ENCODE peak calls at places on chromosome X, in six cellular contexts. T, J, V, A, D and C are unnamed samples. For H3K9me3, the result is how much of the 10 kb centered on the place peaks cover.

GRCh38 chrX:154368630-154369452 is 5.6 kb downstream of the FLNA start:
- DNase-seq in T (peak), J (peak), V (peak), A (peak), D (peak), C (peak)

GRCh38 chrX:8083276-8083675 is 87.8 kb downstream of the VCX2 start:
- DNase-seq in T (no peak), J (no peak), V (no peak), A (no peak), D (no peak), C (no peak)

GRCh38 chrX:153412746-153413720 is 1.8 kb downstream of the ZFP92 start:
- DNase-seq in T (no peak), J (no peak), V (no peak), A (no peak), D (no peak), C (no peak)

GRCh38 chrX:129654652-129655546 is at the start of gene APLN:
- DNase-seq in T (no peak), J (no peak), V (no peak), A (no peak), D (peak), C (no peak)

GRCh38 chrX:69415698-69416097 is 88.4 kb upstream of the NALF2 start:
- DNase-seq in T (no peak), J (no peak), V (no peak), A (no peak), D (no peak), C (no peak)

GRCh38 chrX:132367984-132368383 is 120.9 kb downstream of the MBNL3 start:
- DNase-seq in T (no peak), J (no peak), V (no peak), A (no peak), D (no peak), C (no peak)

GRCh38 chrX:150980711-150981110 is 2.4 kb upstream of the HMGB3 start:
- DNase-seq in T (no peak), J (no peak), V (no peak), A (no peak), D (no peak), C (no peak)

GRCh38 chrX:41332408-41332987 is 1.5 kb upstream of the DDX3X start:
- DNase-seq in T (no peak), J (peak), V (no peak), A (no peak), D (no peak), C (peak)

GRCh38 chrX:46461653-46462191 is 83.5 kb downstream of the ZNF674 start:
- DNase-seq in T (no peak), J (no peak), V (no peak), A (no peak), D (no peak), C (no peak)

GRCh38 chrX:10254746-10255145 is 98.0 kb downstream of the CLCN4 start:
- DNase-seq in T (no peak), J (no peak), V (no peak), A (peak), D (no peak), C (no peak)

GRCh38 chrX:135484636-135485289 is 35.7 kb upstream of the INTS6L start:
- DNase-seq in T (no peak), J (no peak), V (no peak), A (no peak), D (peak), C (no peak)

GRCh38 chrX:147602297-147602696 is 309.4 kb upstream of the FMR1 start:
- DNase-seq in T (no peak), J (no peak), V (no peak), A (no peak), D (no peak), C (no peak)

GRCh38 chrX:88613338-88613737 is 133.7 kb upstream of the CPXCR1 start:
- DNase-seq in T (no peak), J (no peak), V (no peak), A (no peak), D (no peak), C (no peak)

GRCh38 chrX:10030570-10030969 is 63.4 kb downstream of the CLDN34 start:
- DNase-seq in T (no peak), J (no peak), V (no peak), A (peak), D (no peak), C (no peak)

DNA sequence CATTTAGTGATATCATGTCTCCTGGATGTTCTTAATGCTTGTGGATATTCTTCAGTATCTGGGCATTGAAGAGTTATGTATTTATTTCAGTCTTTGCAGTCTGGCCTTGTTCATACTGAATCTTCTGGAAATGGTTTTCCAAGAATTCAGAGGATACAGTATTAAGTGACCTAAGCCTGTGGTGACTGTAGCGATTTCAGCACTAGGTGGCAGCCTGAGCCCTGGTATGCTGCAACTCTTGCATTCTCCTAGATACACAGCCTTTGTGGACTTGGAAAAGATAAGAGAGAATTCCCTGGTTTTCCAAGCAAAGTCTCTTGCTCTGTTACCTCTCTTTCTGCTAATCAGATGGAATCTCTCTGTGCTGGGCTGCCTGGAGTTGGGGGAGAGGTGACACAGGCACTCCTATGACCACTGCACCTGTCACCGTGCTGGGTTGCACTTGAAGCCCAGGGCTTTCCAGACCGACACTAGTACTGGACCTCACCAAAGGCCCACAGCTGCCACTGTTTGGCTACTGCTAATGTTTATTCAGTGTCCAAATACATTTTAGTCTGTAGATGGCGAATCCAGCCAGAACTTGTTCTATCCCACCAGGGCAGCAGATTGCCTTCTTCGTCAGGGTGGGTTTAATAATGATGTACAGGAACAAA is 19.3 kb upstream of the SPIN2A start:
- DNase-seq in T (no peak), J (no peak), V (no peak), A (no peak), D (peak), C (no peak)
- TF ChIP-seq CTCF in T (no peak), J (peak), V (no peak), A (peak), D (peak), C (no peak)

DNA sequence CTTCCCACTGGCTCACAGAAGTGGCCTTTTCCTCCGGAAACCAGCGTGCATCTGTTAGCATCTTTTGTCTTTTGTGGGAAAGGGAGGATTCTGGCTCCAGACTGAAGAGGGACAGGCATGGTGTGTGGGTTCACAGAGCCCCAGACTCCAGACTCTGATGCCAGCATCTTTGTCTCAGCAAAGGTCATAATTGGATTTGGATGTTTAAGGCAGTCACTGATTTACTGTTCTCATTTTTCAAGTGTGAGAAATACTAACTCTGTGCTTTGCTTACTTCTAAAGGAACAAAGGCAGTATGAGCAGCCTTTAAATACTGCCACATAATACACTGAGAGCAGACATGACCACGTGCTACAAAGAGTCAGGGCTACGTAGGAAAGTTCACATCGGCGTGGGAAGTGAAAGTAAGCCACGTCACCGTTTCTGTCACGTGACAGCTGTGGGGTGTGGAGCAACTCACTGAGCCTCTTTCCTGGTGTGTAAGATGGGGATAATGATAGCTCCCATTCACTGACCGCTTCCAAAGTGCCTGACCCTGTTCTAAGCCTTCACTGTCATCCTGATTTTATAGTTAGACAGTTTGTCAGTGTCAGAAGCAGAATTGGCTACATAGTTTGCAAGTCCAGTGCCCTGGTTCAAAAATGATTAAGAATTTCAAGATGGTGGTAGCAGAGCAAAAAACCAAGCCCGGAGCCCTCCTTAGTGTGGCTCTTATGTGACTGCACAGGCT is 24.8 kb upstream of the TMSB4X start:
- DNase-seq in T (peak), J (peak), V (peak), A (no peak), D (peak), C (peak)
- H3K9me3 ChIP-seq in T (under half), J (under half), V (under half), A (under half), D (under half), C (under half)

DNA sequence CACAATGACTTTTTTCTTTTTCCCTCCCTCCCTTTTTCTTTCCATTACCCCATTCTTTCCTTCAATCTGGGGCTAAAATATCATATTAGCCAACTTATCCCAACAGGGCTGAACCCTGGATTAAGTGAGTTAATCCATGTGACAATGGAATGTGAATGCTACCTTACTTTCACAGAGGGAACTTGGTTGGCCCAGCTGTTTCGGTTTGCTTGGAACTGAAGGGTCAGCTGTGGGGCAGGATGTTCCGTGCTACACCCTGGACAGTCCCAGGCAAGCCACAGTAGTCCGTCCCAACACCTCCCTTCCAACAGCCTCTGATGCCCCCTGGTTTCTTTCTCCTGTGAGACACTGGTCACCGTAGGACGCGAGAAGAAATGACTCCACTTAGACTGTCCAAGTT is 95.0 kb upstream of the STS start:
- DNase-seq in T (no peak), J (no peak), V (no peak), A (no peak), D (no peak), C (no peak)
- TF ChIP-seq CTCF in T (no peak), J (no peak), V (no peak), A (no peak), D (no peak), C (no peak)

GRCh38 chrX:1261285-1261684 is 7.3 kb upstream of the CSF2RA start:
- DNase-seq in T (no peak), J (no peak), V (no peak), A (no peak), D (no peak), C (no peak)
- H3K9me3 ChIP-seq in T (under half), J (under half), V (under half), A (under half), D (under half), C (under half)

GRCh38 chrX:29903365-29903764 is 312.0 kb upstream of the MAGEB2 start:
- DNase-seq in T (no peak), J (no peak), V (no peak), A (no peak), D (no peak), C (no peak)
- TF ChIP-seq CTCF in T (no peak), J (peak), V (no peak), A (peak), D (no peak), C (no peak)

GRCh38 chrX:34332336-34332735 is 200.2 kb upstream of the FAM47A start:
- DNase-seq in T (no peak), J (no peak), V (no peak), A (no peak), D (no peak), C (no peak)
- H3K9me3 ChIP-seq in T (under half), J (under half), V (under half), A (under half), D (under half), C (under half)

GRCh38 chrX:119694601-119695534 is 1.9 kb upstream of the SEPTIN6 start:
- DNase-seq in T (no peak), J (no peak), V (no peak), A (no peak), D (no peak), C (no peak)
- TF ChIP-seq CTCF in T (no peak), J (no peak), V (no peak), A (no peak), D (peak), C (no peak)

GRCh38 chrX:57647020-57647419 is 33.0 kb downstream of the NLRP2B start:
- DNase-seq in T (no peak), J (no peak), V (no peak), A (no peak), D (no peak), C (no peak)

GRCh38 chrX:57643698-57644097 is 36.4 kb downstream of the NLRP2B start:
- DNase-seq in T (no peak), J (no peak), V (no peak), A (no peak), D (no peak), C (no peak)

GRCh38 chrX:57640674-57641016 is 39.4 kb downstream of the NLRP2B start:
- DNase-seq in T (no peak), J (no peak), V (no peak), A (no peak), D (no peak), C (no peak)

DNA sequence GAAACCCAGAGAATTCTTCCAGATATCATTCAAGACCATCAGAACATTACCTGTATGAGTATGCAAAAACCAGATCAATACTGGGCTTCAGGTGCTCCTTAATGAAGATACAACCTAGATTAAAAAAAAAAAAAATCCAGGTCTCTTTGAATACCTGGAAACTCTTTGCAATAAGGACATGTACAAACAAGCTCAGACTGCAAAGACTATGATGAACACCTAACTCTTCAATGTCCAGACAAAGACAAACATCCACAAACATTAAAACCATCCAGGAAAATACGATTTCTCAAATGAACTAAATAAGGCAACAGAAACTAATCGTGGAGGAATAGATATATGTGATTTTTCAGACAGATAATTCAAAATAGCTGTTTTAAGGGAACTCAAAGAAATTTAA is 38.7 kb downstream of the NLRP2B start:
- DNase-seq in T (no peak), J (no peak), V (no peak), A (no peak), D (no peak), C (no peak)
- H3K9me3 ChIP-seq in T (under half), J (under half), V (under half), A (under half), D (under half), C (under half)

GRCh38 chrX:78377186-78377585 is 49.8 kb upstream of the CYSLTR1 start:
- DNase-seq in T (no peak), J (no peak), V (no peak), A (no peak), D (no peak), C (no peak)

GRCh38 chrX:78378476-78379115 is 51.2 kb upstream of the CYSLTR1 start:
- DNase-seq in T (no peak), J (no peak), V (no peak), A (no peak), D (no peak), C (no peak)

DNA sequence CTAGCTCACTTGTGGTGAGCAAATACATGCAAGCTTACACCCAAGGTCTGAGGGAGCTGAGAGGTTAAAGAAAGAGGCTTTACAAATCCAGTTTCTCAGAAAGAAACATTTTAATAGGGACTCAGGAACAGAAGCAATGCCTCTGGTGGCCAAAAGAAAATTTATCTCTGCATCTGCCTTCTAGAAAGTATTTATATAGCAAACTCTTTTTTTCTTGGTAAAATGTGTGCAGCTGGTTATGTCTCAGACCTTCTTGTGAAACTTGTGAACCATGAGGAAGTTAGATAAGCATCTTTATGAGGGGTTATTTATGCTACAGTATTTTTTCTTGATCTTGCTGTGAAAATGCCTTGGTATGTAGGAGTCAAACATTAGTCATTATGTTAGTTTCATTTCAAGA is 48.5 kb upstream of the CYSLTR1 start:
- DNase-seq in T (no peak), J (no peak), V (no peak), A (no peak), D (peak), C (no peak)
- TF ChIP-seq CTCF in T (no peak), J (peak), V (no peak), A (no peak), D (peak), C (no peak)